ENCODE peak calls at places on chromosome 19, in four cellular contexts. I is natural killer cell treated with Interleukin-12 subunit alpha and Interleukin-12 subunit beta and Interleukin-15 and Interleukin-18, amount 100 ng/mL, for 72 hours; G is LoVo; Y is frontal cortex. F is an unnamed sample.

GRCh38 chr19:1266116-1266817 is 2.9 kb upstream of the CIRBP start:
- DNase-seq in I (peak; percentile 94), G (peak; percentile 85), Y (peak; percentile 85), F (peak; percentile 99)

GRCh38 chr19:47618771-47619170 is 9.8 kb downstream of the BICRA start:
- DNase-seq in I (no peak), G (no peak), Y (no peak), F (no peak)

GRCh38 chr19:21158523-21159135 is 16.8 kb downstream of the ZNF431 start:
- DNase-seq in I (no peak), G (no peak), Y (no peak), F (no peak)

GRCh38 chr19:12034196-12034595 is 1.3 kb downstream of the ZNF433 start:
- DNase-seq in I (no peak), G (no peak), Y (no peak), F (no peak)

GRCh38 chr19:28482221-28482620 is 730.7 kb downstream of the UQCRFS1 start:
- DNase-seq in I (no peak), G (peak; percentile 58), Y (no peak), F (no peak)

GRCh38 chr19:16386619-16387240 is 62.1 kb downstream of the KLF2 start:
- DNase-seq in I (peak; percentile 62), G (peak; percentile 39), Y (peak; percentile 70), F (no peak)

GRCh38 chr19:16714702-16715294 is 4.8 kb upstream of the NWD1 start:
- DNase-seq in I (no peak), G (peak; percentile 29), Y (peak; percentile 54), F (no peak)

GRCh38 chr19:37872383-37872782 is 34.0 kb downstream of the WDR87 start:
- DNase-seq in I (no peak), G (no peak), Y (no peak), F (no peak)

GRCh38 chr19:31378404-31378803 is 29.2 kb upstream of the TSHZ3 start:
- DNase-seq in I (no peak), G (no peak), Y (no peak), F (no peak)

GRCh38 chr19:5293607-5294089 is 47.0 kb downstream of the PTPRS start:
- DNase-seq in I (no peak), G (no peak), Y (peak; percentile 64), F (no peak)

GRCh38 chr19:13207237-13208130 is 57.3 kb downstream of the IER2 start:
- DNase-seq in I (no peak), G (no peak), Y (no peak), F (no peak)

GRCh38 chr19:18131841-18132596 is 20.9 kb upstream of the PIK3R2 start:
- DNase-seq in I (no peak), G (no peak), Y (no peak), F (no peak)

GRCh38 chr19:2266183-2266993 is 10.2 kb upstream of the JSRP1 start:
- DNase-seq in I (no peak), G (no peak), Y (no peak), F (no peak)

GRCh38 chr19:29309637-29310036 is 96.7 kb upstream of the UQCRFS1 start:
- DNase-seq in I (no peak), G (no peak), Y (no peak), F (no peak)

GRCh38 chr19:57664269-57665127 is 4.2 kb upstream of the ZSCAN4 start:
- DNase-seq in I (no peak), G (no peak), Y (peak; percentile 63), F (no peak)

GRCh38 chr19:5974721-5975387 is 3.1 kb downstream of the RANBP3 start:
- DNase-seq in I (no peak), G (no peak), Y (no peak), F (no peak)

GRCh38 chr19:37986048-37986750 is 79.2 kb downstream of the SIPA1L3 start:
- DNase-seq in I (no peak), G (no peak), Y (no peak), F (no peak)

GRCh38 chr19:13094285-13094595 is 8.4 kb downstream of the LYL1 start:
- DNase-seq in I (no peak), G (no peak), Y (no peak), F (no peak)

GRCh38 chr19:43934055-43934984 is 762 bp downstream of the ZNF45 start:
- DNase-seq in I (no peak), G (no peak), Y (no peak), F (no peak)

GRCh38 chr19:38920529-38921419 is 8.8 kb upstream of the CCER2 start:
- DNase-seq in I (peak; percentile 6), G (no peak), Y (no peak), F (no peak)

GRCh38 chr19:58581227-58582141 is 8.3 kb upstream of the MZF1 start:
- DNase-seq in I (peak; percentile 90), G (no peak), Y (peak; percentile 84), F (peak; percentile 93)

GRCh38 chr19:38209671-38210457 is 14.2 kb downstream of the DPF1 start:
- DNase-seq in I (no peak), G (no peak), Y (peak; percentile 76), F (no peak)

GRCh38 chr19:3578390-3578789 is 5.6 kb downstream of the HMG20B start:
- DNase-seq in I (no peak), G (no peak), Y (no peak), F (no peak)

GRCh38 chr19:50679177-50680125 is 30.2 kb downstream of the C19orf81 start:
- DNase-seq in I (peak; percentile 73), G (peak; percentile 61), Y (peak; percentile 95), F (peak; percentile 92)

GRCh38 chr19:13906525-13906904 is 514 bp downstream of the CC2D1A start:
- DNase-seq in I (no peak), G (peak; percentile 23), Y (no peak), F (no peak)

GRCh38 chr19:4624733-4625362 is 14.5 kb upstream of the TNFAIP8L1 start:
- DNase-seq in I (no peak), G (peak; percentile 43), Y (no peak), F (no peak)

GRCh38 chr19:54875506-54875905 is 1.5 kb downstream of the FCAR start:
- DNase-seq in I (no peak), G (no peak), Y (no peak), F (no peak)

GRCh38 chr19:30069535-30070197 is 127.6 kb downstream of the URI1 start:
- DNase-seq in I (no peak), G (no peak), Y (no peak), F (peak; percentile 71)

GRCh38 chr19:50649433-50650391 is at the start of gene C19orf81:
- DNase-seq in I (no peak), G (peak; percentile 7), Y (no peak), F (no peak)

GRCh38 chr19:36136975-36137686 is 2.7 kb upstream of the CAPNS1 start:
- DNase-seq in I (no peak), G (peak; percentile 89), Y (no peak), F (no peak)

GRCh38 chr19:18385675-18386542 is at the start of gene GDF15:
- DNase-seq in I (peak; percentile 63), G (peak; percentile 91), Y (no peak), F (peak; percentile 91)

GRCh38 chr19:2176336-2176994 is 12.7 kb downstream of the DOT1L start:
- DNase-seq in I (no peak), G (no peak), Y (no peak), F (no peak)

GRCh38 chr19:8363803-8364771 is at the start of gene ANGPTL4:
- DNase-seq in I (peak; percentile 82), G (peak; percentile 76), Y (peak; percentile 75), F (peak; percentile 94)

GRCh38 chr19:4635763-4636135 is 3.6 kb upstream of the TNFAIP8L1 start:
- DNase-seq in I (no peak), G (no peak), Y (no peak), F (no peak)

GRCh38 chr19:3895788-3896187 is 15.3 kb downstream of the ATCAY start:
- DNase-seq in I (no peak), G (no peak), Y (no peak), F (no peak)

GRCh38 chr19:29277107-29277506 is 64.2 kb upstream of the UQCRFS1 start:
- DNase-seq in I (peak; percentile 73), G (no peak), Y (no peak), F (peak; percentile 51)

GRCh38 chr19:1874554-1875185 is 10.6 kb downstream of the ABHD17A start:
- DNase-seq in I (no peak), G (no peak), Y (no peak), F (no peak)

GRCh38 chr19:2528543-2529173 is 52.7 kb downstream of the GADD45B start:
- DNase-seq in I (no peak), G (no peak), Y (no peak), F (no peak)